ENCODE peak calls at places on chromosomes 11 and 22, in five cellular contexts. One of them, this sample, is unnamed.

GRCh38 chr11:47464479-47464878 is 15.5 kb upstream of the RAPSN start:
- DNase-seq in PC-9: no peak
- DNase-seq in iPS-NIHi11: no peak
- DNase-seq in NCI-H1436: peak; percentile 89
- DNase-seq in hepatic stellate cell: no peak
- DNase-seq in this sample: no peak

GRCh38 chr11:116731097-116731761 is 41.6 kb downstream of the BUD13 start:
- DNase-seq in PC-9: no peak
- DNase-seq in iPS-NIHi11: peak; percentile 82
- DNase-seq in NCI-H1436: no peak
- DNase-seq in hepatic stellate cell: no peak
- DNase-seq in this sample: no peak

GRCh38 chr11:112525270-112525669 is 264.6 kb upstream of the PLET1 start:
- DNase-seq in PC-9: no peak
- DNase-seq in iPS-NIHi11: no peak
- DNase-seq in NCI-H1436: no peak
- DNase-seq in hepatic stellate cell: no peak
- DNase-seq in this sample: no peak

GRCh38 chr11:5929984-5930383 is 12.1 kb upstream of the OR56A3 start:
- DNase-seq in PC-9: no peak
- DNase-seq in iPS-NIHi11: no peak
- DNase-seq in NCI-H1436: no peak
- DNase-seq in hepatic stellate cell: no peak
- DNase-seq in this sample: no peak

GRCh38 chr22:23831261-23831660 is 7.5 kb downstream of the DERL3 start:
- DNase-seq in PC-9: no peak
- DNase-seq in iPS-NIHi11: no peak
- DNase-seq in NCI-H1436: no peak
- DNase-seq in hepatic stellate cell: no peak
- DNase-seq in this sample: no peak

GRCh38 chr11:2421996-2422395 is 21.4 kb downstream of the TSSC4 start:
- DNase-seq in PC-9: no peak
- DNase-seq in iPS-NIHi11: no peak
- DNase-seq in NCI-H1436: no peak
- DNase-seq in hepatic stellate cell: no peak
- DNase-seq in this sample: no peak

GRCh38 chr11:131663403-131664200 is 293.2 kb downstream of the NTM start:
- DNase-seq in PC-9: no peak
- DNase-seq in iPS-NIHi11: no peak
- DNase-seq in NCI-H1436: no peak
- DNase-seq in hepatic stellate cell: no peak
- DNase-seq in this sample: no peak

GRCh38 chr11:105181100-105181499 is 41.5 kb upstream of the CARD18 start:
- DNase-seq in PC-9: no peak
- DNase-seq in iPS-NIHi11: no peak
- DNase-seq in NCI-H1436: no peak
- DNase-seq in hepatic stellate cell: peak; percentile 14
- DNase-seq in this sample: no peak

GRCh38 chr11:19511413-19512183 is 201.0 kb upstream of the NAV2 start:
- DNase-seq in PC-9: no peak
- DNase-seq in iPS-NIHi11: no peak
- DNase-seq in NCI-H1436: no peak
- DNase-seq in hepatic stellate cell: no peak
- DNase-seq in this sample: no peak

GRCh38 chr11:92198276-92198675 is 26.3 kb upstream of the FAT3 start:
- DNase-seq in PC-9: no peak
- DNase-seq in iPS-NIHi11: no peak
- DNase-seq in NCI-H1436: no peak
- DNase-seq in hepatic stellate cell: no peak
- DNase-seq in this sample: no peak

GRCh38 chr11:403021-403760 is 9.2 kb downstream of the PKP3 start:
- DNase-seq in PC-9: no peak
- DNase-seq in iPS-NIHi11: no peak
- DNase-seq in NCI-H1436: no peak
- DNase-seq in hepatic stellate cell: no peak
- DNase-seq in this sample: no peak

GRCh38 chr11:122505304-122506006 is 150.1 kb upstream of the UBASH3B start:
- DNase-seq in PC-9: peak; percentile 43
- DNase-seq in iPS-NIHi11: peak; percentile 85
- DNase-seq in NCI-H1436: peak; percentile 23
- DNase-seq in hepatic stellate cell: peak; percentile 82
- DNase-seq in this sample: no peak

GRCh38 chr11:111946499-111946898 is 9.4 kb downstream of the DIXDC1 start:
- DNase-seq in PC-9: no peak
- DNase-seq in iPS-NIHi11: no peak
- DNase-seq in NCI-H1436: no peak
- DNase-seq in hepatic stellate cell: no peak
- DNase-seq in this sample: no peak

GRCh38 chr11:70397336-70397982 is 870 bp upstream of the CTTN start:
- DNase-seq in PC-9: no peak
- DNase-seq in iPS-NIHi11: peak; percentile 36
- DNase-seq in NCI-H1436: no peak
- DNase-seq in hepatic stellate cell: peak; percentile 28
- DNase-seq in this sample: no peak

GRCh38 chr22:29830585-29830984 is 7.5 kb downstream of the ASCC2 start:
- DNase-seq in PC-9: no peak
- DNase-seq in iPS-NIHi11: no peak
- DNase-seq in NCI-H1436: no peak
- DNase-seq in hepatic stellate cell: no peak
- DNase-seq in this sample: no peak

GRCh38 chr11:61696602-61697001 is 16.4 kb downstream of the DAGLA start:
- DNase-seq in PC-9: no peak
- DNase-seq in iPS-NIHi11: no peak
- DNase-seq in NCI-H1436: no peak
- DNase-seq in hepatic stellate cell: no peak
- DNase-seq in this sample: no peak

GRCh38 chr11:45486461-45486860 is 179.0 kb downstream of the CHST1 start:
- DNase-seq in PC-9: no peak
- DNase-seq in iPS-NIHi11: no peak
- DNase-seq in NCI-H1436: no peak
- DNase-seq in hepatic stellate cell: no peak
- DNase-seq in this sample: no peak

GRCh38 chr11:31254411-31254810 is 115.1 kb downstream of the DCDC1 start:
- DNase-seq in PC-9: no peak
- DNase-seq in iPS-NIHi11: no peak
- DNase-seq in NCI-H1436: no peak
- DNase-seq in hepatic stellate cell: no peak
- DNase-seq in this sample: no peak

GRCh38 chr22:49983148-49984042 is 22.8 kb downstream of the PIM3 start:
- DNase-seq in PC-9: no peak
- DNase-seq in iPS-NIHi11: peak; percentile 85
- DNase-seq in NCI-H1436: no peak
- DNase-seq in hepatic stellate cell: no peak
- DNase-seq in this sample: no peak

GRCh38 chr11:2522636-2523255 is 77.9 kb downstream of the KCNQ1 start:
- DNase-seq in PC-9: no peak
- DNase-seq in iPS-NIHi11: peak; percentile 36
- DNase-seq in NCI-H1436: no peak
- DNase-seq in hepatic stellate cell: no peak
- DNase-seq in this sample: no peak

GRCh38 chr11:26996056-26996455 is 2.1 kb downstream of the FIBIN start:
- DNase-seq in PC-9: no peak
- DNase-seq in iPS-NIHi11: no peak
- DNase-seq in NCI-H1436: no peak
- DNase-seq in hepatic stellate cell: no peak
- DNase-seq in this sample: no peak

GRCh38 chr22:44685384-44686056 is 16.5 kb upstream of the PRR5 start:
- DNase-seq in PC-9: no peak
- DNase-seq in iPS-NIHi11: peak; percentile 55
- DNase-seq in NCI-H1436: peak; percentile 60
- DNase-seq in hepatic stellate cell: peak; percentile 46
- DNase-seq in this sample: peak; percentile 79

GRCh38 chr22:49623715-49624114 is 204.0 kb downstream of the BRD1 start:
- DNase-seq in PC-9: no peak
- DNase-seq in iPS-NIHi11: no peak
- DNase-seq in NCI-H1436: no peak
- DNase-seq in hepatic stellate cell: no peak
- DNase-seq in this sample: no peak

GRCh38 chr11:112296044-112296443 is 35.4 kb upstream of the PLET1 start:
- DNase-seq in PC-9: no peak
- DNase-seq in iPS-NIHi11: no peak
- DNase-seq in NCI-H1436: no peak
- DNase-seq in hepatic stellate cell: no peak
- DNase-seq in this sample: no peak

GRCh38 chr11:45590743-45591142 is 74.7 kb downstream of the CHST1 start:
- DNase-seq in PC-9: no peak
- DNase-seq in iPS-NIHi11: no peak
- DNase-seq in NCI-H1436: no peak
- DNase-seq in hepatic stellate cell: no peak
- DNase-seq in this sample: no peak

GRCh38 chr22:22342697-22343602 is 98.4 kb downstream of the VPREB1 start:
- DNase-seq in PC-9: peak; percentile 70
- DNase-seq in iPS-NIHi11: peak; percentile 92
- DNase-seq in NCI-H1436: peak; percentile 37
- DNase-seq in hepatic stellate cell: no peak
- DNase-seq in this sample: peak; percentile 40

GRCh38 chr11:75858613-75859012 is 43.6 kb downstream of the UVRAG start:
- DNase-seq in PC-9: peak; percentile 36
- DNase-seq in iPS-NIHi11: no peak
- DNase-seq in NCI-H1436: no peak
- DNase-seq in hepatic stellate cell: peak; percentile 34
- DNase-seq in this sample: no peak

GRCh38 chr11:77547863-77548551 is 41.7 kb upstream of the AQP11 start:
- DNase-seq in PC-9: peak; percentile 57
- DNase-seq in iPS-NIHi11: peak; percentile 61
- DNase-seq in NCI-H1436: peak; percentile 77
- DNase-seq in hepatic stellate cell: peak; percentile 50
- DNase-seq in this sample: no peak

GRCh38 chr11:93063101-93063500 is 93.7 kb downstream of the MTNR1B start:
- DNase-seq in PC-9: no peak
- DNase-seq in iPS-NIHi11: no peak
- DNase-seq in NCI-H1436: no peak
- DNase-seq in hepatic stellate cell: no peak
- DNase-seq in this sample: no peak

GRCh38 chr11:69369945-69370344 is 76.0 kb downstream of the MYEOV start:
- DNase-seq in PC-9: no peak
- DNase-seq in iPS-NIHi11: no peak
- DNase-seq in NCI-H1436: no peak
- DNase-seq in hepatic stellate cell: no peak
- DNase-seq in this sample: no peak

GRCh38 chr11:46333129-46333947 is 13.9 kb upstream of the DGKZ start:
- DNase-seq in PC-9: no peak
- DNase-seq in iPS-NIHi11: peak; percentile 60
- DNase-seq in NCI-H1436: no peak
- DNase-seq in hepatic stellate cell: peak; percentile 39
- DNase-seq in this sample: no peak

GRCh38 chr11:6284250-6284649 is 24.6 kb downstream of the CCKBR start:
- DNase-seq in PC-9: no peak
- DNase-seq in iPS-NIHi11: no peak
- DNase-seq in NCI-H1436: no peak
- DNase-seq in hepatic stellate cell: no peak
- DNase-seq in this sample: no peak